ENCODE peak calls at places on chromosomes 16 and 17, in ten cellular contexts. T is BJ; P is HS-5; F is spleen; I is CD4-positive, CD25-positive, alpha-beta regulatory T cell; B is iPS-NIHi11; Q is cardiac fibroblast; L is ELF-1; N is AG20443; D is tibial nerve. V is an unnamed sample.

GRCh38 chr16:85249830-85250455 is 137.7 kb upstream of the CIBAR2 start:
- DNase-seq in T (no peak), P (no peak), F (no peak), I (no peak), B (no peak), Q (no peak), L (no peak), N (no peak), D (no peak), V (no peak)

GRCh38 chr16:9404811-9405210 is 313.4 kb downstream of the HAPSTR1 start:
- DNase-seq in T (no peak), P (no peak), F (no peak), I (no peak), B (no peak), Q (no peak), L (no peak), N (no peak), D (no peak), V (no peak)

GRCh38 chr17:79272666-79273219 is 198.1 kb downstream of the ENGASE start:
- DNase-seq in T (no peak), P (peak), F (no peak), I (no peak), B (no peak), Q (no peak), L (no peak), N (peak), D (no peak), V (no peak)

GRCh38 chr17:65297384-65297783 is 160.2 kb downstream of the RGS9 start:
- DNase-seq in T (no peak), P (peak), F (no peak), I (no peak), B (no peak), Q (peak), L (no peak), N (peak), D (no peak), V (peak)

GRCh38 chr17:19346351-19347255 is 15.9 kb downstream of the B9D1 start:
- DNase-seq in T (peak), P (peak), F (peak), I (no peak), B (no peak), Q (peak), L (no peak), N (peak), D (peak), V (peak)

GRCh38 chr17:76909971-76910760 is 42.0 kb downstream of the MGAT5B start:
- DNase-seq in T (no peak), P (no peak), F (no peak), I (no peak), B (peak), Q (peak), L (peak), N (peak), D (no peak), V (peak)

GRCh38 chr17:10875984-10876555 is 38.2 kb upstream of the PIRT start:
- DNase-seq in T (no peak), P (no peak), F (no peak), I (no peak), B (peak), Q (peak), L (peak), N (peak), D (peak), V (peak)

GRCh38 chr17:2157081-2157480 is 102.2 kb downstream of the HIC1 start:
- DNase-seq in T (no peak), P (no peak), F (no peak), I (no peak), B (no peak), Q (peak), L (no peak), N (peak), D (no peak), V (peak)

V was measured in brain microvascular endothelial cell.